ENCODE peak calls at places on chromosome 13, in nine cellular contexts. U, T, S, N, G, I, E, H and Z are unnamed samples.

GRCh38 chr13:75550159-75550567 is 572 bp downstream of the UCHL3 start:
- DNase-seq in U (no peak), T (peak; percentile 61), S (peak; percentile 75), N (peak; percentile 74), G (no peak), I (peak; percentile 74), E (peak; percentile 23), H (peak; percentile 36), Z (peak; percentile 68)

GRCh38 chr13:51396352-51396751 is 56.5 kb downstream of the INTS6 start:
- DNase-seq in U (no peak), T (no peak), S (no peak), N (no peak), G (no peak), I (no peak), E (peak; percentile 39), H (no peak), Z (no peak)

GRCh38 chr13:73025212-73026012 is 33.4 kb upstream of the KLF5 start:
- DNase-seq in U (no peak), T (no peak), S (no peak), N (peak; percentile 46), G (no peak), I (no peak), E (no peak), H (no peak), Z (no peak)

GRCh38 chr13:24684600-24684998 is 4.4 kb downstream of the ATP12A start:
- DNase-seq in U (no peak), T (no peak), S (no peak), N (no peak), G (no peak), I (no peak), E (peak; percentile 50), H (peak; percentile 35), Z (peak; percentile 71)

GRCh38 chr13:42820450-42820849 is 39.1 kb downstream of the FAM216B start:
- DNase-seq in U (no peak), T (no peak), S (no peak), N (no peak), G (no peak), I (no peak), E (no peak), H (no peak), Z (no peak)

GRCh38 chr13:26324867-26325266 is 70.9 kb downstream of the CDK8 start:
- DNase-seq in U (no peak), T (no peak), S (no peak), N (no peak), G (no peak), I (no peak), E (no peak), H (no peak), Z (no peak)

GRCh38 chr13:113849546-113849945 is 14.3 kb downstream of the GAS6 start:
- DNase-seq in U (no peak), T (no peak), S (no peak), N (no peak), G (no peak), I (no peak), E (no peak), H (no peak), Z (no peak)

GRCh38 chr13:110706570-110707378 is 858 bp upstream of the CARS2 start:
- DNase-seq in U (no peak), T (peak; percentile 44), S (no peak), N (no peak), G (no peak), I (no peak), E (no peak), H (no peak), Z (no peak)

GRCh38 chr13:41603917-41604316 is 146.6 kb downstream of the RGCC start:
- DNase-seq in U (no peak), T (peak; percentile 46), S (no peak), N (peak; percentile 84), G (no peak), I (no peak), E (no peak), H (no peak), Z (peak; percentile 17)

GRCh38 chr13:99894835-99895427 is 76.6 kb downstream of the ZIC5 start:
- DNase-seq in U (no peak), T (no peak), S (no peak), N (peak; percentile 9), G (no peak), I (no peak), E (no peak), H (no peak), Z (no peak)

GRCh38 chr13:85700909-85701308 is 98.3 kb downstream of the SLITRK6 start:
- DNase-seq in U (no peak), T (no peak), S (no peak), N (no peak), G (no peak), I (no peak), E (no peak), H (no peak), Z (no peak)

GRCh38 chr13:31056650-31057275 is 104.9 kb downstream of the HSPH1 start:
- DNase-seq in U (no peak), T (peak; percentile 86), S (no peak), N (peak; percentile 12), G (no peak), I (no peak), E (no peak), H (no peak), Z (no peak)

GRCh38 chr13:98743377-98743776 is 9.1 kb downstream of the SLC15A1 start:
- DNase-seq in U (no peak), T (no peak), S (no peak), N (no peak), G (no peak), I (no peak), E (no peak), H (no peak), Z (no peak)

GRCh38 chr13:29884671-29885424 is 34.4 kb upstream of the UBL3 start:
- DNase-seq in U (no peak), T (peak; percentile 50), S (no peak), N (peak; percentile 26), G (no peak), I (peak; percentile 72), E (no peak), H (no peak), Z (peak; percentile 31)

GRCh38 chr13:38821753-38822551 is 135.1 kb downstream of the FREM2 start:
- DNase-seq in U (no peak), T (no peak), S (no peak), N (no peak), G (no peak), I (no peak), E (no peak), H (no peak), Z (peak; percentile 47)

GRCh38 chr13:24911135-24911524 is 147.2 kb downstream of the RNF17 start:
- DNase-seq in U (no peak), T (no peak), S (no peak), N (peak; percentile 77), G (no peak), I (no peak), E (no peak), H (no peak), Z (no peak)

GRCh38 chr13:98176777-98177608 is at the start of gene RNF113B:
- DNase-seq in U (no peak), T (no peak), S (no peak), N (no peak), G (no peak), I (peak; percentile 57), E (no peak), H (no peak), Z (no peak)

GRCh38 chr13:108155185-108156106 is 59.9 kb downstream of the LIG4 start:
- DNase-seq in U (peak; percentile 77), T (peak; percentile 76), S (peak; percentile 26), N (peak; percentile 61), G (peak; percentile 77), I (peak; percentile 80), E (peak; percentile 23), H (peak; percentile 15), Z (peak; percentile 68)

GRCh38 chr13:74251778-74252519 is 117.7 kb upstream of the KLF12 start:
- DNase-seq in U (no peak), T (no peak), S (no peak), N (no peak), G (no peak), I (no peak), E (no peak), H (no peak), Z (no peak)

GRCh38 chr13:92315265-92315664 is 911.3 kb upstream of the GPC6 start:
- DNase-seq in U (no peak), T (no peak), S (no peak), N (no peak), G (no peak), I (no peak), E (no peak), H (no peak), Z (no peak)

GRCh38 chr13:75704942-75705320 is 68.8 kb downstream of the LMO7 start:
- DNase-seq in U (no peak), T (peak; percentile 57), S (no peak), N (peak; percentile 34), G (no peak), I (no peak), E (no peak), H (no peak), Z (no peak)

GRCh38 chr13:33494596-33495214 is 209.2 kb upstream of the STARD13 start:
- DNase-seq in U (no peak), T (peak; percentile 17), S (peak; percentile 52), N (peak; percentile 99), G (no peak), I (no peak), E (no peak), H (no peak), Z (peak; percentile 96)